ENCODE peak calls at places on chromosomes 4 and X, in six cellular contexts. B is endothelial cell; W is ascending aorta; C is activated naive CD4-positive, alpha-beta T cell; F is COR-L47; X is OCI-LY7. J is an unnamed sample.

GRCh38 chr4:172952052-172952451 is 216.6 kb upstream of the GALNT7 start:
- DNase-seq in B (no peak), W (no peak), C (no peak), F (no peak), X (no peak), J (no peak)

GRCh38 chrX:111386884-111387283 is 25.1 kb downstream of the DCX start:
- DNase-seq in B (no peak), W (no peak), C (no peak), F (no peak), X (no peak), J (no peak)

GRCh38 chr4:151833174-151833573 is 72.4 kb upstream of the GATB start:
- DNase-seq in B (no peak), W (no peak), C (no peak), F (no peak), X (no peak), J (no peak)

GRCh38 chrX:41956027-41956426 is 32.7 kb upstream of the CASK start:
- DNase-seq in B (no peak), W (no peak), C (no peak), F (no peak), X (no peak), J (no peak)

GRCh38 chr4:169307581-169307980 is 36.8 kb upstream of the SH3RF1 start:
- DNase-seq in B (no peak), W (no peak), C (no peak), F (no peak), X (no peak), J (no peak)

GRCh38 chr4:153731239-153731638 is 28.6 kb downstream of the RNF175 start:
- DNase-seq in B (no peak), W (no peak), C (no peak), F (no peak), X (no peak), J (no peak)

GRCh38 chr4:147371661-147372060 is 109.2 kb upstream of the EDNRA start:
- DNase-seq in B (no peak), W (no peak), C (no peak), F (no peak), X (no peak), J (no peak)

GRCh38 chrX:107856289-107856688 is 30.6 kb downstream of the MID2 start:
- DNase-seq in B (no peak), W (no peak), C (no peak), F (no peak), X (no peak), J (no peak)

GRCh38 chrX:39633293-39633692 is 464.5 kb downstream of the BCOR start:
- DNase-seq in B (no peak), W (no peak), C (no peak), F (no peak), X (no peak), J (no peak)

GRCh38 chrX:71210829-71211228 is 12.2 kb upstream of the GJB1 start:
- DNase-seq in B (no peak), W (no peak), C (no peak), F (no peak), X (no peak), J (no peak)

GRCh38 chr4:4428966-4429875 is 42.3 kb downstream of the NSG1 start:
- DNase-seq in B (no peak), W (no peak), C (no peak), F (no peak), X (no peak), J (no peak)

GRCh38 chr4:137614491-137614890 is 82.2 kb upstream of the PCDH18 start:
- DNase-seq in B (no peak), W (no peak), C (no peak), F (no peak), X (no peak), J (no peak)

GRCh38 chr4:98662619-98663225 is 4.3 kb upstream of the TSPAN5 start:
- DNase-seq in B (no peak), W (no peak), C (no peak), F (peak), X (no peak), J (no peak)

GRCh38 chrX:63719633-63720032 is 65.4 kb downstream of the ARHGEF9 start:
- DNase-seq in B (no peak), W (no peak), C (no peak), F (no peak), X (no peak), J (no peak)

GRCh38 chrX:136767104-136767941 is 13.4 kb downstream of the ARHGEF6 start:
- DNase-seq in B (peak), W (no peak), C (peak), F (peak), X (peak), J (no peak)

GRCh38 chr4:47930971-47931804 is 16.8 kb upstream of the NFXL1 start:
- DNase-seq in B (no peak), W (no peak), C (no peak), F (peak), X (no peak), J (no peak)

GRCh38 chr4:793941-794621 is 31.8 kb downstream of the CPLX1 start:
- DNase-seq in B (no peak), W (no peak), C (no peak), F (no peak), X (peak), J (no peak)

GRCh38 chr4:45347056-45347455 is 620.7 kb upstream of the GNPDA2 start:
- DNase-seq in B (no peak), W (no peak), C (no peak), F (no peak), X (no peak), J (no peak)

GRCh38 chr4:8473198-8473919 is 32.8 kb downstream of the TRMT44 start:
- DNase-seq in B (no peak), W (no peak), C (no peak), F (no peak), X (no peak), J (no peak)

GRCh38 chrX:97039363-97040029 is 155.8 kb downstream of the RPA4 start:
- DNase-seq in B (no peak), W (no peak), C (no peak), F (no peak), X (no peak), J (peak)

GRCh38 chr4:183291070-183291469 is 29.0 kb downstream of the CLDN22 start:
- DNase-seq in B (no peak), W (no peak), C (no peak), F (no peak), X (no peak), J (no peak)

GRCh38 chrX:45801554-45801953 is 600.9 kb upstream of the DIPK2B start:
- DNase-seq in B (no peak), W (no peak), C (no peak), F (no peak), X (peak), J (no peak)

GRCh38 chrX:123884809-123885408 is 25.1 kb downstream of the XIAP start:
- DNase-seq in B (peak), W (no peak), C (no peak), F (peak), X (peak), J (no peak)

GRCh38 chr4:6085943-6086628 is 67.9 kb upstream of the C4orf50 start:
- DNase-seq in B (no peak), W (no peak), C (no peak), F (no peak), X (no peak), J (no peak)

GRCh38 chr4:39410415-39410814 is 3.7 kb downstream of the KLB start:
- DNase-seq in B (no peak), W (no peak), C (no peak), F (no peak), X (peak), J (no peak)

GRCh38 chr4:139934786-139935330 is 219.1 kb downstream of the MAML3 start:
- DNase-seq in B (no peak), W (no peak), C (no peak), F (peak), X (no peak), J (no peak)

GRCh38 chr4:8745036-8745827 is 126.4 kb downstream of the HMX1 start:
- DNase-seq in B (no peak), W (no peak), C (no peak), F (no peak), X (no peak), J (no peak)